ENCODE peak calls at places on chromosomes 6 and 20, in five cellular contexts. I is osteocyte, E is transverse colon, L is dorsolateral prefrontal cortex, S is tibial nerve. R is an unnamed sample.

GRCh38 chr6:51021171-51021570 is 202.5 kb downstream of the TFAP2B start:
- DNase-seq in I (no peak), E (no peak), L (no peak), S (no peak), R (no peak)

GRCh38 chr6:114634016-114634415 is 291.2 kb upstream of the HS3ST5 start:
- DNase-seq in I (no peak), E (no peak), L (no peak), S (no peak), R (no peak)

GRCh38 chr6:137866200-137866913 is 702 bp upstream of the TNFAIP3 start:
- DNase-seq in I (no peak), E (no peak), L (no peak), S (peak), R (peak)

GRCh38 chr6:12010635-12011275 is 1.4 kb upstream of the HIVEP1 start:
- DNase-seq in I (peak), E (peak), L (peak), S (peak), R (peak)

GRCh38 chr20:42857446-42857845 is 332.3 kb downstream of the PTPRT start:
- DNase-seq in I (no peak), E (no peak), L (no peak), S (no peak), R (no peak)

GRCh38 chr6:5459346-5459745 is 198.0 kb downstream of the FARS2 start:
- DNase-seq in I (no peak), E (no peak), L (no peak), S (no peak), R (no peak)

GRCh38 chr6:139981810-139982550 is 607.5 kb upstream of the CITED2 start:
- DNase-seq in I (no peak), E (peak), L (no peak), S (no peak), R (peak)

GRCh38 chr6:162029873-162030576 is 697.5 kb downstream of the PRKN start:
- DNase-seq in I (no peak), E (no peak), L (no peak), S (no peak), R (no peak)

GRCh38 chr6:141925001-141925400 is 207.7 kb upstream of the GJE1 start:
- DNase-seq in I (no peak), E (no peak), L (no peak), S (no peak), R (no peak)

GRCh38 chr6:139960676-139961075 is 586.2 kb upstream of the CITED2 start:
- DNase-seq in I (no peak), E (no peak), L (no peak), S (no peak), R (no peak)

GRCh38 chr20:35007413-35007812 is 51.7 kb downstream of the MYH7B start:
- DNase-seq in I (no peak), E (peak), L (peak), S (peak), R (no peak)

GRCh38 chr6:77040566-77041195 is 422.6 kb downstream of the HTR1B start:
- DNase-seq in I (no peak), E (no peak), L (no peak), S (no peak), R (no peak)

GRCh38 chr6:1240766-1241165 is 71.1 kb upstream of the FOXQ1 start:
- DNase-seq in I (no peak), E (no peak), L (no peak), S (no peak), R (no peak)

GRCh38 chr6:134936927-134937326 is 13.0 kb downstream of the ALDH8A1 start:
- DNase-seq in I (no peak), E (no peak), L (no peak), S (no peak), R (no peak)

GRCh38 chr6:2914318-2914660 is 11.2 kb upstream of the SERPINB9 start:
- DNase-seq in I (peak), E (peak), L (no peak), S (no peak), R (no peak)

GRCh38 chr6:137964876-137965275 is 97.8 kb downstream of the TNFAIP3 start:
- DNase-seq in I (no peak), E (no peak), L (no peak), S (no peak), R (no peak)

GRCh38 chr20:61684136-61684535 is 381.5 kb downstream of the TAF4 start:
- DNase-seq in I (no peak), E (no peak), L (no peak), S (no peak), R (no peak)

GRCh38 chr6:139655783-139656705 is 281.6 kb upstream of the CITED2 start:
- DNase-seq in I (no peak), E (peak), L (no peak), S (no peak), R (no peak)

GRCh38 chr6:53483423-53484353 is 61.2 kb downstream of the GCLC start:
- DNase-seq in I (no peak), E (no peak), L (peak), S (no peak), R (no peak)

GRCh38 chr6:83199865-83200230 is 6.7 kb downstream of the RWDD2A start:
- DNase-seq in I (no peak), E (no peak), L (no peak), S (no peak), R (no peak)

GRCh38 chr20:62052336-62052841 is 13.3 kb downstream of the TAF4 start:
- DNase-seq in I (no peak), E (no peak), L (peak), S (no peak), R (no peak)

GRCh38 chr6:162538643-162539064 is 188.9 kb downstream of the PRKN start:
- DNase-seq in I (peak), E (no peak), L (no peak), S (no peak), R (no peak)

GRCh38 chr20:50005378-50006020 is 22.7 kb downstream of the SNAI1 start:
- DNase-seq in I (no peak), E (no peak), L (no peak), S (no peak), R (no peak)

GRCh38 chr6:104603108-104603745 is 256.5 kb downstream of the HACE1 start:
- DNase-seq in I (no peak), E (no peak), L (no peak), S (no peak), R (no peak)

GRCh38 chr6:3549314-3549940 is 92.6 kb upstream of the SLC22A23 start:
- DNase-seq in I (peak), E (no peak), L (no peak), S (no peak), R (no peak)

GRCh38 chr6:44301782-44302564 is 11.2 kb downstream of the AARS2 start:
- DNase-seq in I (no peak), E (no peak), L (no peak), S (no peak), R (no peak)
- TF ChIP-seq CTCF in I (no peak), E (no peak), L (no peak), S (no peak), R (no peak)

GRCh38 chr6:85752602-85753001 is 109.9 kb upstream of the SYNCRIP start:
- DNase-seq in I (no peak), E (no peak), L (no peak), S (no peak), R (no peak)

GRCh38 chr6:85754894-85755293 is 112.2 kb upstream of the SYNCRIP start:
- DNase-seq in I (no peak), E (no peak), L (no peak), S (no peak), R (no peak)

GRCh38 chr6:85751374-85752055 is 108.8 kb upstream of the SYNCRIP start:
- DNase-seq in I (no peak), E (peak), L (no peak), S (no peak), R (no peak)

GRCh38 chr6:85756982-85757381 is 114.3 kb upstream of the SYNCRIP start:
- DNase-seq in I (no peak), E (no peak), L (no peak), S (no peak), R (no peak)
- TF ChIP-seq CTCF in I (peak), E (peak), L (peak), S (peak), R (peak)

GRCh38 chr6:46963626-46964025 is 41.9 kb upstream of the ADGRF5 start:
- DNase-seq in I (no peak), E (no peak), L (no peak), S (no peak), R (no peak)

GRCh38 chr6:46967950-46968349 is 46.2 kb upstream of the ADGRF5 start:
- DNase-seq in I (no peak), E (no peak), L (no peak), S (no peak), R (no peak)

GRCh38 chr6:46961248-46961647 is 39.5 kb upstream of the ADGRF5 start:
- DNase-seq in I (no peak), E (no peak), L (no peak), S (no peak), R (no peak)

GRCh38 chr6:46963039-46963438 is 41.3 kb upstream of the ADGRF5 start:
- DNase-seq in I (no peak), E (no peak), L (no peak), S (no peak), R (no peak)

DNA sequence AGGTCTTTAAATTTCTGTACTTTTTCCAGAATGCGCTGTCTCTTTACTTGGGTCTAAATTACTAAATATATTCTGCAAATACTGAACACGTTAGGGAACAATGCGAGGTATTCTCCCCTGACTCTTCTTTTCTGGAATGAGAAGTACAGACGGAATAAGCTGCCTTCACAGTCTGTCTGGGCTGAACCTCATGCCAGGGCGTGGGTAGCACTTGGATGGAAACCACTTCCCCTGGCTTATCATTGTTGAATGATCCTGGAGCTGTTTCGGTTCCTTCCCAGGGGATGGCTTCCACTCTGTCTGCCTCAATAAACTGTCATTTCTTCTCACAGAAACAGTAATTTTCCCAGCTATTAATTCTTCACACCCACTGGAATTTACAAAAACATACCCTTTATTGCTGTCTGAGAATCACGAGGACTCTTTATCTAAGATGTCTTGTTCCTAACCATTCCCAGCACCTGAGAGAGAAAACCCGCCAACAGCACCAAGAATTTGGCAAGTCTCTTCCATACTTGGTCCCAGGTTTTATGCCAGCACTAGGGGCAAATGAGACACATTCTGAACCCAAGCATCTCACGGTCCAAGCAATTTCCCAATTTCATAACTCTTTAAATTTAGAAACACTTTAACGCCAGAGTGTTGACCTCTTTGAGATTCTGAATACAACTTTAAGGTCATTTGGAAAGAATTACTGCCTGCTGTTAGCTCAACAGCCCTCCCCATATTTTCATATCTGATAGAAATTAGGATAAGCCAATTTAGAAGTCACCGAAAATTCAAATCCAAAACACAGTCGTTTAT is 43.2 kb upstream of the ADGRF5 start:
- DNase-seq in I (no peak), E (no peak), L (no peak), S (no peak), R (no peak)
- TF ChIP-seq CTCF in I (no peak), E (no peak), L (no peak), S (no peak), R (no peak)

GRCh38 chr6:29419516-29419915 is 4.8 kb downstream of the OR12D1 start:
- DNase-seq in I (no peak), E (no peak), L (no peak), S (no peak), R (no peak)

DNA sequence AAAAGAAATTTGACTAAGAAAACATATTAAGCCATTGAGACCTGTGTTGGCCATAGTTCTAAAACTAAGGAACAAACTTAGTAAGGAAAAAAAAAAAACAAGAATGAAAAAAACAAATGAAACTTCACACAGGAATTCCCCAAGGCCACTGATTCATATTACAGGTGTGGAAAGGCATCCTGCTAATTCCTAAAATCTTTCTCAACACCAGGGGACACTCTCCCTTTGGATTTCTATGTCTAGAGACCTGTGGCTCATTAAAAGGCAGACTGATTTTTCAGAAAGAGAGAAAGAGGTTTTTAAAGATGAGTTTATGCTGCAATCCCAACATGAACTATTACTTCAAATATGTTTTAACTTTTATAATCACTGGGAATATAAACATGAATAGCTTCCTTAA is at the start of gene OR12D1:
- DNase-seq in I (no peak), E (no peak), L (no peak), S (no peak), R (no peak)
- TF ChIP-seq CTCF in I (no peak), E (no peak), L (no peak), S (no peak), R (peak)

R was measured in neural crest cell.